ENCODE peak calls at places on chromosome 9, in five cellular contexts. N is GM12865, F is H9, I is colonic mucosa, J is foreskin fibroblast. Z is an unnamed sample.

GRCh38 chr9:69622664-69623063 is 49.5 kb downstream of the APBA1 start:
- DNase-seq in F (no peak), J (no peak), N (no peak), I (no peak), Z (no peak)

GRCh38 chr9:34588671-34589370 is 703 bp downstream of the CNTFR start:
- DNase-seq in I (no peak), J (no peak), F (no peak), N (no peak), Z (no peak)

GRCh38 chr9:21294325-21294724 is 10.8 kb downstream of the IFNA5 start:
- DNase-seq in N (peak), F (no peak), I (no peak), J (peak), Z (peak)

GRCh38 chr9:105062222-105062850 is 134.4 kb upstream of the ABCA1 start:
- DNase-seq in F (no peak), J (no peak), I (no peak), N (no peak), Z (no peak)

GRCh38 chr9:82721596-82721995 is 341.3 kb downstream of the RASEF start:
- DNase-seq in F (no peak), I (no peak), J (no peak), N (no peak), Z (no peak)

GRCh38 chr9:19998153-19998552 is 209.3 kb upstream of the SLC24A2 start:
- DNase-seq in N (peak), J (peak), I (no peak), F (no peak), Z (no peak)

GRCh38 chr9:91677822-91678221 is 254.2 kb upstream of the NFIL3 start:
- DNase-seq in N (no peak), I (no peak), F (no peak), J (no peak), Z (no peak)

GRCh38 chr9:91714020-91714721 is 235.9 kb downstream of the ROR2 start:
- DNase-seq in J (peak), I (peak), N (peak), F (peak), Z (peak)

GRCh38 chr9:23814243-23814642 is 11.8 kb downstream of the ELAVL2 start:
- DNase-seq in J (no peak), N (no peak), I (no peak), F (no peak), Z (no peak)

GRCh38 chr9:105647595-105648349 is 14.5 kb upstream of the TAL2 start:
- DNase-seq in F (peak), N (no peak), I (no peak), J (no peak), Z (no peak)

DNA sequence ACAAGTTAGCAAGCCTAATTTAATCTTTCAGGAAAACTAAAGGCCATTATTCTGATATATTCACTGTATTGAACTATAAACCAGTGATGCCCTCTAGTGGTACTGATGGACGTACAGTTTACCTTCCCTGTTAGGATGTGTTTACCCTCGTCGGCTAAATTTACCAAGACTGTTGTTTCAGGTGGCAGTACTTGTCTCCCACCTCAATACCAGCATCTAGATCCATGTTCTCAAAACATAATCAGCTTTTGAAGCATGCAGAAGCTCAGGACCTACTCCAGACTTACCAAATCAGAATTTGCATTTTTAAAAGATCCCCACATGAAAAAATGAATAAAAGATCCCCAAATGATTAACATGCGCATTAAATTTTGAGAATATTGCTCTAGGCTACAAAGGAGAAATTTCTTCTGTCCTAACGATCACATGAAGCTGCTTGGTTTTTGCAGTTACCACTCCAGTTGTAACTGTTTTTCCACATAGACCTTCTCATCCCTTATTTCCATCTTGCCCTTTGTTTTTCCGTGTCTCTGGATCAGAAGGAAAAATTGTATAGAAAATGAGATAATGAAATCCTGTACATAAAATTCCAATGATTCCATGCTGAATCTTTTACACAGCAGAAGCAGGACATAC is 3.2 kb upstream of the BAAT start:
- DNase-seq in F (no peak), I (peak), N (peak), J (no peak), Z (peak)
- TF ChIP-seq CTCF in F (peak), I (peak), N (peak), J (peak), Z (peak)

GRCh38 chr9:84667571-84668203 is 1.8 kb upstream of the NTRK2 start:
- DNase-seq in N (peak), J (no peak), F (peak), I (peak), Z (peak)
- TF ChIP-seq CTCF in N (peak), J (peak), F (peak), I (peak), Z (no peak)

DNA sequence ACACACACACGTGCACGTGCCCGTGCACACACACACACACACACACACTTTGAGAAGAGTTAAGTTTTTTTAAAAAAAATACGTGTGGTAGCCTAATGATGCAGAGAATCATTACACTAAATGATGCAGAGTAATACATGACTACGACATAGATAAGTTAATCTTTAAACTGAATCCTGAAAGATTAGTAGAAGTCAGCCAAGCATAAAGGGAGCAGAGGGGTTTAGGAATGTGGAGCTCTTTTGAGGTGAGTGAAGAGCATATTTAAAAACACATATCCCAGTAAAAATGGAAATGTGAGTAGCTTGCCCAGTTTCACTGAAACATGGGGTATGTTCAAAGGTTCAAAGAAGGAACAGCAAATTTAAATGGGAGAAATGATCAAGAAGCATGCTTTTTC is 61.3 kb upstream of the TYRP1 start:
- DNase-seq in I (no peak), F (no peak), N (no peak), J (no peak), Z (no peak)
- TF ChIP-seq CTCF in I (no peak), F (no peak), N (no peak), J (no peak), Z (no peak)

GRCh38 chr9:10000669-10001068 is 612.1 kb downstream of the PTPRD start:
- DNase-seq in N (no peak), J (no peak), I (no peak), F (peak), Z (no peak)

GRCh38 chr9:9996259-9996658 is 616.5 kb downstream of the PTPRD start:
- DNase-seq in J (no peak), N (no peak), F (no peak), I (no peak), Z (no peak)

GRCh38 chr9:9997585-9997984 is 615.2 kb downstream of the PTPRD start:
- DNase-seq in N (no peak), J (no peak), I (no peak), F (no peak), Z (no peak)

GRCh38 chr9:10003047-10003446 is 609.8 kb downstream of the PTPRD start:
- DNase-seq in I (no peak), J (no peak), F (no peak), N (no peak), Z (no peak)

GRCh38 chr9:9998491-9999287 is 614.1 kb downstream of the PTPRD start:
- DNase-seq in I (no peak), F (no peak), N (peak), J (no peak), Z (no peak)
- TF ChIP-seq CTCF in I (no peak), F (peak), N (peak), J (no peak), Z (no peak)

GRCh38 chr9:94606641-94607339 is 13.2 kb upstream of the FBP2 start:
- DNase-seq in F (no peak), J (no peak), N (peak), I (peak), Z (no peak)

GRCh38 chr9:94600715-94601114 is 7.1 kb upstream of the FBP2 start:
- DNase-seq in F (no peak), J (no peak), I (no peak), N (no peak), Z (no peak)

GRCh38 chr9:94602666-94603065 is 9.0 kb upstream of the FBP2 start:
- DNase-seq in F (no peak), I (no peak), N (no peak), J (no peak), Z (no peak)

GRCh38 chr9:94600258-94600657 is 6.6 kb upstream of the FBP2 start:
- DNase-seq in I (peak), N (no peak), J (no peak), F (no peak), Z (no peak)

DNA sequence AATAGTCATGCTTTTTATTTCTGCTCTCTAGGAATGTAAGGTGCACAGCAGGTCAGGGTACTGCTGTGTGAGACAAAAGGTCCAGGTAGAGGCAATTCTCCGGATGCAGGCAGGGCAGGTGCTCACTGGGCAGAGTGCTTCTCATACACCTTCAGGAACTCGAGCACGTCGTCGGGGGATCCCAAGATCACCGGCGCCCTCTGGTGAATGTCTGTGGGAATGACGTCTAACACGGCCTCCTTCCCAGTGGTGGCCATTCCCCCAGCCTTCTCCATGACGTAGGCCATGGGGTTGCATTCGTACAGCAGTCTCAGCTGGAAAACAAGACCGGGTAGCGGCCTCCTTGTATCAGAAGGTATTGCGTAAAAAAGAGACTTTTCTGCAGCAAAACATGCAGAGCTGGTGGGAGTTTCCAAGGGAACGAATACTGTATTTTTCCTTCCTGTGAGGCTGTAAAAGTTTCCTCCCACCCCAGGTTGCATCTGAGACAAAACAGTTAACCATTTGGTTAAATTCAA is 9.7 kb upstream of the FBP2 start:
- DNase-seq in F (peak), J (peak), N (peak), I (peak), Z (peak)
- TF ChIP-seq CTCF in F (peak), J (peak), N (peak), I (peak), Z (peak)

GRCh38 chr9:89615661-89616060 is 10.8 kb downstream of the GADD45G start:
- DNase-seq in J (no peak), N (no peak), F (no peak), I (no peak), Z (no peak)
- TF ChIP-seq CTCF in J (no peak), N (no peak), F (no peak), I (no peak), Z (no peak)

GRCh38 chr9:133457748-133458147 is 2.0 kb upstream of the CACFD1 start:
- DNase-seq in F (no peak), I (no peak), N (no peak), J (no peak), Z (no peak)

GRCh38 chr9:133455936-133456335 is 3.8 kb upstream of the CACFD1 start:
- DNase-seq in N (no peak), F (no peak), J (no peak), I (no peak), Z (no peak)

GRCh38 chr9:133457233-133457632 is 2.5 kb upstream of the CACFD1 start:
- DNase-seq in I (no peak), N (no peak), J (no peak), F (peak), Z (no peak)

GRCh38 chr9:133454943-133455673 is 4.7 kb upstream of the CACFD1 start:
- DNase-seq in I (no peak), J (no peak), F (no peak), N (no peak), Z (no peak)

DNA sequence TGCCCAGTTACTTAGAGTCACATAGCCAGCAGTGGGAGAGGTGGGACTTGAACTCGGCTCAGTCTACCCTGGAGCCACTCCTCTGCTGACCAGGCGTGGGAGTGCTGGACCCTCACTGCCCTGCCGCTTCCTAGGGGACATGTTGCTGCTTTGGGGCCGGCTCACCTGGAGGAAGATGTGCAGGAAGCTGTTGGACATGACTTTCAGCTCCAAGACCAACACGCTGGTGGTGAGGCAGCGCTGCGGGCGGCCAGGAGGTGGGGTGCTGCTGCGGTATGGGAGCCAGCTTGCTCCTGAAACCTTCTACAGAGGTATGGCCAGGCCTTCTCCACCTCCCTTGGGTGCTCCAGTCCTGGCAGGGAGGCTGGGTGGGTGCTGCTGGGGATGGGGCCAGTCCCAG is 3.4 kb upstream of the CACFD1 start:
- DNase-seq in F (no peak), N (no peak), J (no peak), I (no peak), Z (no peak)
- TF ChIP-seq CTCF in F (peak), N (peak), J (peak), I (no peak), Z (no peak)

GRCh38 chr9:73199886-73200285 is 48.2 kb downstream of the ANXA1 start:
- DNase-seq in I (no peak), J (no peak), F (peak), N (no peak), Z (peak)
- TF ChIP-seq CTCF in I (no peak), J (no peak), F (peak), N (no peak), Z (no peak)

GRCh38 chr9:126228779-126229444 is 97.7 kb upstream of the MVB12B start:
- DNase-seq in N (peak), F (peak), I (peak), J (peak), Z (peak)
- TF ChIP-seq CTCF in N (peak), F (peak), I (peak), J (peak), Z (peak)

DNA sequence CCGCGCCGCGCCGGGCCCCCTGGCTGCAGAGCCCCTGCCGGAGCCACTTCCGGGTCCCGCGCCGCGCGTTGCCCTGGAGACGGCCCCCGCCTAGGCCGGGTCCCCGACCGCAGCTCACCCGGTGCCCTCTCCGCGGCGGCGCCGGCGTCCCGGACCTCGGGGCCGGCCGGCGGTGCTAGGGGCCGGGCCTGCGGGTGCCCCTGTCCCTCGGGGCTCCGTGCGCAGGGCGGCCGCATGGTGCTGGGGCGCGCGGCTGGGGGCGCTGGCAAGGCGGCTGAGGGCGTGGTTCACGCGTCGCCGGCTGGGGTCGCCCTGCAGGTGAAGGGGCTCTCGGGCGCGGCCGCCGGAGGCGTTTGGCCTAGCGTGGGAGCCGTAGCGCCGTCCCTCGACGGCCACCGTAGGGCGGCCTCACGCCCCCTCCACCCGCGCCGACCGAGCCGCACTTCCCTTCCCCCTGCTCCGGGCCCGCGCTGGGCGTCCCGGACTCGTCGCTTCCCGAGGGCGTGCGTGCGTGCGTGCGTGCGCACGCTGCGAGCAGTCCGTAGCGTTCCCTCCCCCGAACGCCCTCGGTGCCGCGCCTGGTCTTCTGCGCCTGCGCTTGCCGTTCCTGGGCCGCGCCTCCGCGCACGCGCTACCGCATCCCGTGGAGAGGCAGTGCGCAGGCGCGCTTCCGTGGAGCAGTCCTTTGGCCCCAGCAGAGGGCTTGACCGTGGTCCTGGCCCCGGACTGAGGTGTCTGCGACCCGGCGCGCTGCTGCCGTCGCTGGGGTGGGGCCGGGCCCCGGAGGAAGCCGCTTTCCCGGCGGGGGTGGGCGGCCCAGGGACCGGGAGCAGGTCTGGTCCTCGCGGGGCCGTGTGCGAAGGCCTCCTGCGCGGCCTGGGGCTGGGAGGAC is at the start of gene TMEM250:
- DNase-seq in I (peak), J (peak), F (peak), N (peak), Z (peak)
- TF ChIP-seq CTCF in I (no peak), J (no peak), F (peak), N (no peak), Z (no peak)

Z was measured in Calu3.